ENCODE peak calls at places on chromosomes 2 and 18, in nine cellular contexts. One of them, this sample, is unnamed.

GRCh38 chr2:71609958-71610357 is 156.6 kb downstream of the DYSF start:
- DNase-seq in K562: no peak
- DNase-seq in NB4: peak
- DNase-seq in mesendoderm: no peak
- DNase-seq in adrenal gland: peak
- DNase-seq in neuronal stem cell: no peak
- DNase-seq in cardiac fibroblast: peak
- DNase-seq in choroid plexus epithelial cell: peak
- DNase-seq in cardiac muscle cell: no peak
- DNase-seq in this sample: peak

GRCh38 chr2:162521871-162522655 is 178.1 kb downstream of the GCA start:
- DNase-seq in NB4: no peak
- DNase-seq in cardiac muscle cell: no peak
- DNase-seq in neuronal stem cell: no peak
- DNase-seq in cardiac fibroblast: no peak
- DNase-seq in mesendoderm: no peak
- DNase-seq in K562: no peak
- DNase-seq in adrenal gland: no peak
- DNase-seq in choroid plexus epithelial cell: no peak
- DNase-seq in this sample: no peak

GRCh38 chr2:165621086-165621560 is 151.6 kb downstream of the CSRNP3 start:
- DNase-seq in K562: no peak
- DNase-seq in cardiac muscle cell: no peak
- DNase-seq in adrenal gland: no peak
- DNase-seq in NB4: no peak
- DNase-seq in mesendoderm: no peak
- DNase-seq in cardiac fibroblast: peak
- DNase-seq in choroid plexus epithelial cell: peak
- DNase-seq in neuronal stem cell: no peak
- DNase-seq in this sample: no peak

GRCh38 chr2:44638649-44639048 is 276.9 kb downstream of the CAMKMT start:
- DNase-seq in mesendoderm: no peak
- DNase-seq in cardiac fibroblast: no peak
- DNase-seq in NB4: no peak
- DNase-seq in adrenal gland: peak
- DNase-seq in choroid plexus epithelial cell: no peak
- DNase-seq in cardiac muscle cell: peak
- DNase-seq in neuronal stem cell: no peak
- DNase-seq in K562: no peak
- DNase-seq in this sample: no peak

GRCh38 chr18:23855721-23856120 is 158.8 kb upstream of the TTC39C start:
- DNase-seq in adrenal gland: no peak
- DNase-seq in K562: no peak
- DNase-seq in cardiac fibroblast: no peak
- DNase-seq in NB4: no peak
- DNase-seq in choroid plexus epithelial cell: no peak
- DNase-seq in cardiac muscle cell: no peak
- DNase-seq in mesendoderm: no peak
- DNase-seq in neuronal stem cell: no peak
- DNase-seq in this sample: no peak

GRCh38 chr2:134460583-134460998 is 206.7 kb downstream of the MGAT5 start:
- DNase-seq in NB4: peak
- DNase-seq in mesendoderm: peak
- DNase-seq in adrenal gland: peak
- DNase-seq in neuronal stem cell: peak
- DNase-seq in choroid plexus epithelial cell: peak
- DNase-seq in cardiac fibroblast: peak
- DNase-seq in K562: peak
- DNase-seq in cardiac muscle cell: peak
- DNase-seq in this sample: peak

GRCh38 chr2:237885171-237885930 is 25.9 kb downstream of the RAMP1 start:
- DNase-seq in K562: no peak
- DNase-seq in adrenal gland: no peak
- DNase-seq in choroid plexus epithelial cell: no peak
- DNase-seq in cardiac fibroblast: no peak
- DNase-seq in neuronal stem cell: no peak
- DNase-seq in cardiac muscle cell: no peak
- DNase-seq in mesendoderm: no peak
- DNase-seq in NB4: no peak
- DNase-seq in this sample: no peak

GRCh38 chr2:28408764-28409599 is 16.3 kb downstream of the FOSL2 start:
- DNase-seq in NB4: peak
- DNase-seq in cardiac muscle cell: no peak
- DNase-seq in adrenal gland: peak
- DNase-seq in K562: no peak
- DNase-seq in choroid plexus epithelial cell: peak
- DNase-seq in cardiac fibroblast: peak
- DNase-seq in mesendoderm: no peak
- DNase-seq in neuronal stem cell: no peak
- DNase-seq in this sample: peak

GRCh38 chr2:240127911-240128607 is 8.0 kb downstream of the COPS9 start:
- DNase-seq in cardiac muscle cell: no peak
- DNase-seq in NB4: no peak
- DNase-seq in cardiac fibroblast: no peak
- DNase-seq in choroid plexus epithelial cell: no peak
- DNase-seq in neuronal stem cell: no peak
- DNase-seq in K562: no peak
- DNase-seq in mesendoderm: no peak
- DNase-seq in adrenal gland: no peak
- DNase-seq in this sample: no peak

DNA sequence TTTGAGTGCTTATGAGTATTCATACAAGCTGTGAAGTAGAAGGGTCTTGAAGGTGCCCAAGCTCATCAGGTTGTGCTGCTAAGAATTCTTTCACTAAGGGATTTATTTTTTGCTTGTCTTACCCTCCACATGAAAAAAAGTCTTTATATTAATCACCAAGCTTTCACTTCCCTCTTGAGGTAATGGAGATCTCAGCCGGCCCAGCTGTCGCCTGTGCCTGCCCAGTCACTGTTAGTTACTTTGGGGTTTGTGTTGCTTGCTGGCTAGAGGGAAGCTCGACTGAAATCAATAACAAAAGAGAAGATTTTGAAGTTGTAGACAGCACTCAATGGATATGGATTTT is 21.9 kb downstream of the MC2R start:
- DNase-seq in mesendoderm: no peak
- DNase-seq in NB4: peak
- DNase-seq in cardiac fibroblast: no peak
- DNase-seq in K562: no peak
- DNase-seq in cardiac muscle cell: no peak
- DNase-seq in neuronal stem cell: no peak
- DNase-seq in adrenal gland: no peak
- DNase-seq in choroid plexus epithelial cell: no peak
- DNase-seq in this sample: no peak
- H3K4me3 ChIP-seq in mesendoderm: no peak
- H3K4me3 ChIP-seq in NB4: no peak
- H3K4me3 ChIP-seq in cardiac fibroblast: no peak
- H3K4me3 ChIP-seq in K562: no peak
- H3K4me3 ChIP-seq in cardiac muscle cell: no peak
- H3K4me3 ChIP-seq in neuronal stem cell: no peak
- H3K4me3 ChIP-seq in adrenal gland: no peak
- H3K4me3 ChIP-seq in choroid plexus epithelial cell: no peak
- H3K4me3 ChIP-seq in this sample: no peak

GRCh38 chr2:174763793-174764179 is 486 bp downstream of the CHRNA1 start:
- DNase-seq in cardiac muscle cell: no peak
- DNase-seq in neuronal stem cell: no peak
- DNase-seq in NB4: no peak
- DNase-seq in choroid plexus epithelial cell: no peak
- DNase-seq in cardiac fibroblast: no peak
- DNase-seq in mesendoderm: no peak
- DNase-seq in adrenal gland: no peak
- DNase-seq in K562: no peak
- DNase-seq in this sample: no peak
- H3K4me3 ChIP-seq in cardiac muscle cell: no peak
- H3K4me3 ChIP-seq in neuronal stem cell: no peak
- H3K4me3 ChIP-seq in NB4: no peak
- H3K4me3 ChIP-seq in choroid plexus epithelial cell: no peak
- H3K4me3 ChIP-seq in cardiac fibroblast: no peak
- H3K4me3 ChIP-seq in mesendoderm: no peak
- H3K4me3 ChIP-seq in adrenal gland: no peak
- H3K4me3 ChIP-seq in K562: no peak
- H3K4me3 ChIP-seq in this sample: no peak

GRCh38 chr2:232877940-232878511 is 8.0 kb downstream of the SNORC start:
- DNase-seq in mesendoderm: no peak
- DNase-seq in K562: no peak
- DNase-seq in adrenal gland: no peak
- DNase-seq in cardiac fibroblast: no peak
- DNase-seq in choroid plexus epithelial cell: no peak
- DNase-seq in NB4: no peak
- DNase-seq in cardiac muscle cell: no peak
- DNase-seq in neuronal stem cell: no peak
- DNase-seq in this sample: no peak

GRCh38 chr2:232875256-232876070 is 5.4 kb downstream of the SNORC start:
- DNase-seq in NB4: no peak
- DNase-seq in mesendoderm: no peak
- DNase-seq in choroid plexus epithelial cell: no peak
- DNase-seq in K562: no peak
- DNase-seq in cardiac muscle cell: peak
- DNase-seq in adrenal gland: no peak
- DNase-seq in neuronal stem cell: no peak
- DNase-seq in cardiac fibroblast: no peak
- DNase-seq in this sample: peak

GRCh38 chr2:232876071-232876977 is 6.3 kb downstream of the SNORC start:
- DNase-seq in mesendoderm: peak
- DNase-seq in cardiac fibroblast: no peak
- DNase-seq in adrenal gland: no peak
- DNase-seq in neuronal stem cell: peak
- DNase-seq in NB4: no peak
- DNase-seq in choroid plexus epithelial cell: no peak
- DNase-seq in cardiac muscle cell: peak
- DNase-seq in K562: no peak
- DNase-seq in this sample: peak

GRCh38 chr2:232878855-232879617 is 9.0 kb downstream of the SNORC start:
- DNase-seq in NB4: no peak
- DNase-seq in choroid plexus epithelial cell: no peak
- DNase-seq in cardiac fibroblast: no peak
- DNase-seq in adrenal gland: no peak
- DNase-seq in neuronal stem cell: no peak
- DNase-seq in mesendoderm: no peak
- DNase-seq in K562: no peak
- DNase-seq in cardiac muscle cell: no peak
- DNase-seq in this sample: no peak

DNA sequence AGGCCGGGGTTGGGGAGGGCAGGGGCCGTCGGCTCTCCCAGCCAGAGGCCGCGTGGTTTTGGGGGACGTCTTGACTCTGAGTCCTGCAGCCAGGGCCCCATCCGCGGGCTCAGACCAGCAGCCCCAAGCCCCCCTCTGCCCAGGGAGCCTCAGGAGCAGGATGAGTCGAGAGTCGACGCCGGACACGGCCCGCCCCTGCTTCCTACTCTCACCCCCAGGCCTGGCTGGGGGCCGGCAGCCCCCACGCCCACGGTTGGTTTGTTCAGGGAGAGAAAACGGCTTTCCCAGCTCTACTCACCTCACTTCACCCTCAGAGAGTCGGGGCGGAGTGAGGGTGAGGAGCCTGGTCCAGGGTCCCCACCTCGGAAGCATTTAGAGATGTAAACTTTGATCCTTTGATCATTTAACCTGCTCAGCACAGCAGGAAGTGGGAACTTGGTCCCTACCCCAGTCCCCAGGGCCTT is 6.9 kb downstream of the SNORC start:
- DNase-seq in neuronal stem cell: no peak
- DNase-seq in cardiac muscle cell: no peak
- DNase-seq in mesendoderm: no peak
- DNase-seq in choroid plexus epithelial cell: no peak
- DNase-seq in K562: no peak
- DNase-seq in adrenal gland: no peak
- DNase-seq in NB4: no peak
- DNase-seq in cardiac fibroblast: no peak
- DNase-seq in this sample: no peak
- H3K4me3 ChIP-seq in neuronal stem cell: no peak
- H3K4me3 ChIP-seq in cardiac muscle cell: peak
- H3K4me3 ChIP-seq in mesendoderm: no peak
- H3K4me3 ChIP-seq in choroid plexus epithelial cell: peak
- H3K4me3 ChIP-seq in K562: no peak
- H3K4me3 ChIP-seq in adrenal gland: no peak
- H3K4me3 ChIP-seq in NB4: no peak
- H3K4me3 ChIP-seq in cardiac fibroblast: no peak
- H3K4me3 ChIP-seq in this sample: peak

GRCh38 chr18:26434887-26435286 is 113.5 kb downstream of the KCTD1 start:
- DNase-seq in choroid plexus epithelial cell: peak
- DNase-seq in adrenal gland: no peak
- DNase-seq in K562: no peak
- DNase-seq in cardiac muscle cell: no peak
- DNase-seq in cardiac fibroblast: no peak
- DNase-seq in mesendoderm: no peak
- DNase-seq in neuronal stem cell: no peak
- DNase-seq in NB4: no peak
- DNase-seq in this sample: no peak

GRCh38 chr18:26432651-26433424 is 115.5 kb downstream of the KCTD1 start:
- DNase-seq in choroid plexus epithelial cell: no peak
- DNase-seq in cardiac muscle cell: no peak
- DNase-seq in K562: no peak
- DNase-seq in adrenal gland: no peak
- DNase-seq in neuronal stem cell: no peak
- DNase-seq in cardiac fibroblast: no peak
- DNase-seq in mesendoderm: no peak
- DNase-seq in NB4: no peak
- DNase-seq in this sample: no peak

GRCh38 chr18:26436176-26437031 is 111.9 kb downstream of the KCTD1 start:
- DNase-seq in mesendoderm: peak
- DNase-seq in adrenal gland: no peak
- DNase-seq in K562: no peak
- DNase-seq in cardiac muscle cell: no peak
- DNase-seq in neuronal stem cell: no peak
- DNase-seq in NB4: no peak
- DNase-seq in choroid plexus epithelial cell: peak
- DNase-seq in cardiac fibroblast: peak
- DNase-seq in this sample: no peak

GRCh38 chr18:26438980-26439379 is 109.4 kb downstream of the KCTD1 start:
- DNase-seq in choroid plexus epithelial cell: no peak
- DNase-seq in cardiac fibroblast: no peak
- DNase-seq in NB4: peak
- DNase-seq in adrenal gland: no peak
- DNase-seq in cardiac muscle cell: no peak
- DNase-seq in mesendoderm: no peak
- DNase-seq in K562: no peak
- DNase-seq in neuronal stem cell: no peak
- DNase-seq in this sample: no peak

DNA sequence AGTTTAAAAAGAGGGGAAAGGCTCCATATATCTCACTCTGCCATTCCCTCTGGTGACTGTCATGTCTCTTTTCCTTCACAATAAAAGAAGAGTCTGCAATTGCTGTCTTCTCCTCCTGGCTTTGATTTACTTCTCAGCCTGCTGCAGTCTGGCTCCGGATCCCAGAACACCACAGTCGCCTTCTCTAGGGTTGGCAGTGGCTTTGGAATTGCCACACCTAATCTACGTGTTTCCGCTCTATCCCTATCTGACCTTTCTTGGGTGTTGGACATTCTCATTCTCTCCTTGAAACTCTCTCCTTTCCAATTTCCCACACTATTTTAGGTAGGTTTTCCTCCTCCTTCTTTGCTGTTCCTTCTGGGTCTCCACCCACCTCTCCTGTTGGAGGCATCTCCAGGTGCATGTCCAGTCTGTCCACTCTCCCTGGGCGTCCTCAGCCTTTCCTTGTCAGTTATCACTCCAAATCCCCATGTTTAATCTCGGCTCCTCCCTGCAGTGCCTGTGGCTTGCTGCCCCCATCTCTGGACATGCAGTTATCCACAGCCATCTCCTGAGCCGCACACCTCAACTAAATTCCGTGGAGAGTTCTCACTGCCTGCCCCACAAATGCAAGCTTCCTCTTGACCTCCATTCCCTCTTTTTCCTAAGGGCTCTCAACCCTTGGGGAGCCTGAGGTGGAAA is 112.8 kb downstream of the KCTD1 start:
- DNase-seq in NB4: no peak
- DNase-seq in cardiac fibroblast: no peak
- DNase-seq in K562: no peak
- DNase-seq in neuronal stem cell: no peak
- DNase-seq in mesendoderm: no peak
- DNase-seq in adrenal gland: no peak
- DNase-seq in cardiac muscle cell: no peak
- DNase-seq in choroid plexus epithelial cell: no peak
- DNase-seq in this sample: no peak
- H3K4me3 ChIP-seq in NB4: no peak
- H3K4me3 ChIP-seq in cardiac fibroblast: no peak
- H3K4me3 ChIP-seq in K562: no peak
- H3K4me3 ChIP-seq in neuronal stem cell: no peak
- H3K4me3 ChIP-seq in mesendoderm: no peak
- H3K4me3 ChIP-seq in adrenal gland: no peak
- H3K4me3 ChIP-seq in cardiac muscle cell: no peak
- H3K4me3 ChIP-seq in choroid plexus epithelial cell: no peak
- H3K4me3 ChIP-seq in this sample: no peak